ENCODE peak calls at places on chromosomes 6 and 20, in nine cellular contexts. P, D, H, G, K, X, B, V and S are unnamed samples.

GRCh38 chr6:97361286-97361685 is 78.3 kb upstream of the MMS22L start:
- DNase-seq in P (no peak), D (no peak), H (no peak), G (no peak), K (no peak), X (no peak), B (no peak), V (no peak), S (no peak)

GRCh38 chr6:1695546-1696494 is 86.1 kb downstream of the FOXC1 start:
- DNase-seq in P (peak), D (peak), H (no peak), G (no peak), K (no peak), X (no peak), B (no peak), V (no peak), S (peak)

GRCh38 chr6:68728124-68728523 is 93.0 kb downstream of the ADGRB3 start:
- DNase-seq in P (no peak), D (no peak), H (no peak), G (no peak), K (no peak), X (no peak), B (no peak), V (no peak), S (no peak)

GRCh38 chr6:40587240-40588069 is at the start of gene LRFN2:
- DNase-seq in P (peak), D (peak), H (no peak), G (peak), K (peak), X (peak), B (peak), V (peak), S (peak)

GRCh38 chr6:31898200-31899011 is 908 bp upstream of the EHMT2 start:
- DNase-seq in P (no peak), D (peak), H (no peak), G (no peak), K (no peak), X (peak), B (peak), V (no peak), S (peak)

GRCh38 chr20:29297411-29298270 is 1959.8 kb upstream of the DEFB115 start:
- DNase-seq in P (no peak), D (no peak), H (no peak), G (no peak), K (no peak), X (no peak), B (no peak), V (no peak), S (no peak)

GRCh38 chr6:110158479-110158878 is 21.0 kb downstream of the WASF1 start:
- DNase-seq in P (no peak), D (no peak), H (no peak), G (no peak), K (no peak), X (peak), B (no peak), V (no peak), S (no peak)

GRCh38 chr6:73923899-73924485 is 228.0 kb downstream of the CD109 start:
- DNase-seq in P (peak), D (no peak), H (no peak), G (no peak), K (peak), X (peak), B (no peak), V (no peak), S (peak)

GRCh38 chr6:12343440-12344162 is 53.4 kb downstream of the EDN1 start:
- DNase-seq in P (no peak), D (no peak), H (no peak), G (no peak), K (no peak), X (peak), B (peak), V (no peak), S (no peak)

DNA sequence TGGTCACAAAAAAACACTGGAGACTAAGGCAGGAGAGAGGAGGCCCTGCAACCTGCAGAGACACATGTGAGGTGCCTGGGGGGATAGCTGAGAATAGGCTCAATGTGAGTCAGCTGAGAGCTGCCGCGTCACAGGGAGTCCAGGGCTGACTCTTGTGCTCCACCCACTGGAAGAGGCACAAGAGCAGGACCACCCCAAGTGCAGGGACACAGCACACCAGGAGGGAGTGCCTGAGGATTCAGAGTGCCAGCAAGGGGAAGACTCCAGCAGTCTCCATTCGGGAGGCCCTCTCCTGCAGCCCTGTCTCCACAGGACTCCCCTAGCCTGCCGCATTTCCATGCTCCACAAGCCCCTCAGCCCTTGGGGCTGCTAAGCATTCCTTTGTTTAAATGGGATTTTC is 105.5 kb downstream of the HUS1B start:
- DNase-seq in P (peak), D (peak), H (no peak), G (no peak), K (no peak), X (peak), B (no peak), V (peak), S (peak)
- TF ChIP-seq CTCF in P (peak), D (no peak), H (no peak), G (peak), K (no peak), X (peak), B (no peak), V (peak), S (no peak)

GRCh38 chr20:4135385-4136077 is 120.2 kb upstream of the RNF24 start:
- DNase-seq in P (peak), D (no peak), H (no peak), G (no peak), K (no peak), X (peak), B (peak), V (no peak), S (peak)
- H3K4me3 ChIP-seq in P (no peak), D (no peak), H (no peak), G (no peak), K (no peak), X (no peak), B (no peak), V (no peak), S (no peak)

GRCh38 chr6:145043926-145044500 is 691.3 kb downstream of the EPM2A start:
- DNase-seq in P (no peak), D (no peak), H (no peak), G (no peak), K (no peak), X (no peak), B (no peak), V (no peak), S (no peak)

GRCh38 chr6:145044606-145045275 is 690.6 kb downstream of the EPM2A start:
- DNase-seq in P (peak), D (peak), H (no peak), G (no peak), K (no peak), X (peak), B (no peak), V (no peak), S (peak)

GRCh38 chr6:145036848-145037567 is 698.3 kb downstream of the EPM2A start:
- DNase-seq in P (no peak), D (no peak), H (no peak), G (no peak), K (no peak), X (peak), B (no peak), V (peak), S (no peak)

DNA sequence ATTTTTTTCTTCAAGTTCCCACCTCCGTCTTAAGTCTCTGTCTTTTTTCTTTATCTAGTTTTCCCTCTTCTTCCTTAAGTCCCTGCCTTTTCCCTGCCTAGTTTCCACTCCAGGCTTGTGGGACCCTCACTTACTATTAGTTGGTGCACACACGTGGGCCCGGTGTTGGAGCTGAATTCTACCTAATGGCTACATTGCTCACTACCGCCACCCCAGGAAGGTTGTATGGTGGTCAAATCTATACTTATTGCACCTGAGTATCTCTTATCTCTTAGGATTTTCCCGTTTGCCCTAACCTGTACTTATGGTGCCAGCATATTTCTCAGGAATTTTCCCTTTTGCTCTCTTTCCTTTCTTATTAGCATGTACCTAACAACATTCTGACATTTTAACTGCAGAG is 692.8 kb downstream of the EPM2A start:
- DNase-seq in P (no peak), D (no peak), H (no peak), G (no peak), K (no peak), X (no peak), B (no peak), V (peak), S (no peak)
- TF ChIP-seq CTCF in P (no peak), D (peak), H (no peak), G (no peak), K (no peak), X (no peak), B (no peak), V (peak), S (no peak)

GRCh38 chr20:23966298-23966697 is 22.3 kb downstream of the GGTLC1 start:
- DNase-seq in P (no peak), D (no peak), H (no peak), G (no peak), K (no peak), X (no peak), B (no peak), V (no peak), S (no peak)

GRCh38 chr20:23966927-23967615 is 21.5 kb downstream of the GGTLC1 start:
- DNase-seq in P (no peak), D (no peak), H (no peak), G (no peak), K (no peak), X (no peak), B (no peak), V (no peak), S (no peak)

GRCh38 chr20:23971320-23971719 is 17.3 kb downstream of the GGTLC1 start:
- DNase-seq in P (no peak), D (no peak), H (no peak), G (no peak), K (no peak), X (no peak), B (no peak), V (no peak), S (no peak)

GRCh38 chr20:23967616-23967979 is 21.0 kb downstream of the GGTLC1 start:
- DNase-seq in P (no peak), D (no peak), H (no peak), G (no peak), K (no peak), X (no peak), B (no peak), V (no peak), S (no peak)

GRCh38 chr20:23970049-23970448 is 18.5 kb downstream of the GGTLC1 start:
- DNase-seq in P (no peak), D (no peak), H (no peak), G (no peak), K (no peak), X (no peak), B (no peak), V (no peak), S (no peak)
- H3K4me3 ChIP-seq in P (no peak), D (no peak), H (no peak), G (no peak), K (no peak), X (no peak), B (no peak), V (no peak), S (no peak)